ENCODE peak calls at places on chromosomes 3 and 15, in ten cellular contexts. T, Y, A, F, U, P, O, X, R and W are unnamed samples.

GRCh38 chr3:98679986-98680385 is 83.2 kb upstream of the ST3GAL6 start:
- DNase-seq in A (no peak), F (no peak), T (no peak), U (no peak), O (no peak), Y (no peak), X (no peak), R (no peak), P (no peak), W (no peak)

GRCh38 chr3:72953325-72953956 is 43.2 kb upstream of the PPP4R2 start:
- DNase-seq in A (no peak), Y (no peak), F (peak; percentile 14), T (no peak), U (no peak), O (no peak), P (no peak), X (no peak), R (no peak), W (no peak)

GRCh38 chr3:138569090-138569489 is 25.0 kb downstream of the CEP70 start:
- DNase-seq in R (no peak), X (no peak), U (no peak), Y (no peak), A (no peak), O (no peak), F (no peak), T (no peak), P (no peak), W (no peak)

GRCh38 chr15:78540955-78541743 is 905 bp downstream of the PSMA4 start:
- DNase-seq in U (no peak), O (no peak), A (no peak), F (no peak), P (no peak), R (no peak), Y (no peak), T (no peak), X (no peak), W (no peak)

GRCh38 chr15:52021128-52021671 is 2.2 kb downstream of the MAPK6 start:
- DNase-seq in R (peak; percentile 40), A (peak; percentile 47), X (peak; percentile 50), T (peak; percentile 85), F (peak; percentile 81), P (peak; percentile 63), Y (no peak), O (peak; percentile 54), U (peak; percentile 86), W (peak; percentile 34)

GRCh38 chr15:52137432-52138357 is 25.1 kb upstream of the BCL2L10 start:
- DNase-seq in X (no peak), T (no peak), Y (no peak), P (no peak), F (peak; percentile 98), R (peak; percentile 54), U (no peak), A (peak; percentile 33), O (no peak), W (no peak)

GRCh38 chr3:146117406-146118285 is 43.3 kb downstream of the PLOD2 start:
- DNase-seq in U (no peak), F (no peak), A (no peak), T (no peak), O (no peak), R (no peak), Y (no peak), P (no peak), X (no peak), W (no peak)

GRCh38 chr3:45066109-45066801 is 40.2 kb downstream of the CLEC3B start:
- DNase-seq in P (no peak), A (no peak), X (no peak), U (no peak), O (no peak), Y (no peak), F (no peak), T (no peak), R (no peak), W (no peak)

GRCh38 chr3:29694783-29695182 is 413.9 kb downstream of the RBMS3 start:
- DNase-seq in A (no peak), P (no peak), T (peak; percentile 88), R (no peak), Y (no peak), X (peak; percentile 48), F (no peak), U (no peak), O (peak; percentile 42), W (no peak)
- TF ChIP-seq POLR2AphosphoS5 in A (peak; percentile 87), P (no peak), T (no peak), R (no peak), Y (no peak), X (no peak), F (no peak), U (no peak), O (no peak), W (peak; percentile 51)

GRCh38 chr3:188326111-188326510 is 172.2 kb downstream of the LPP start:
- DNase-seq in X (no peak), O (no peak), R (no peak), P (no peak), U (no peak), A (no peak), T (no peak), Y (no peak), F (no peak), W (no peak)
- TF ChIP-seq POLR2AphosphoS5 in X (no peak), O (no peak), R (peak; percentile 4), P (no peak), U (no peak), A (no peak), T (no peak), Y (no peak), F (no peak), W (no peak)

GRCh38 chr3:158768881-158769518 is 32.9 kb upstream of the MFSD1 start:
- DNase-seq in U (no peak), T (peak; percentile 85), F (no peak), A (peak; percentile 11), X (no peak), Y (no peak), P (no peak), O (no peak), R (no peak), W (no peak)
- TF ChIP-seq POLR2AphosphoS5 in U (no peak), T (peak; percentile 23), F (no peak), A (peak; percentile 61), X (no peak), Y (no peak), P (peak; percentile 39), O (no peak), R (peak; percentile 25), W (peak; percentile 62)

GRCh38 chr3:37863552-37863865 is 1.8 kb downstream of the CTDSPL start:
- DNase-seq in X (no peak), F (no peak), O (no peak), Y (no peak), P (no peak), A (no peak), U (no peak), R (no peak), T (no peak), W (no peak)

GRCh38 chr3:37863949-37864822 is 2.5 kb downstream of the CTDSPL start:
- DNase-seq in X (peak; percentile 35), U (no peak), R (no peak), T (no peak), P (no peak), F (no peak), A (no peak), Y (no peak), O (no peak), W (no peak)

GRCh38 chr3:37862219-37862711 is 585 bp downstream of the CTDSPL start:
- DNase-seq in F (no peak), P (no peak), O (no peak), A (peak; percentile 55), R (peak; percentile 51), X (peak; percentile 66), Y (no peak), U (no peak), T (no peak), W (peak; percentile 56)

GRCh38 chr3:37861540-37862051 is at the start of gene CTDSPL:
- DNase-seq in R (peak; percentile 62), P (no peak), Y (no peak), X (peak; percentile 65), A (peak; percentile 54), U (no peak), O (no peak), T (no peak), F (no peak), W (no peak)

GRCh38 chr3:37862712-37863551 is 1.3 kb downstream of the CTDSPL start:
- DNase-seq in A (peak; percentile 28), P (no peak), O (no peak), U (no peak), F (no peak), R (no peak), T (peak; percentile 46), Y (no peak), X (peak; percentile 49), W (no peak)
- TF ChIP-seq POLR2AphosphoS5 in A (no peak), P (no peak), O (no peak), U (no peak), F (no peak), R (no peak), T (no peak), Y (no peak), X (no peak), W (no peak)

DNA sequence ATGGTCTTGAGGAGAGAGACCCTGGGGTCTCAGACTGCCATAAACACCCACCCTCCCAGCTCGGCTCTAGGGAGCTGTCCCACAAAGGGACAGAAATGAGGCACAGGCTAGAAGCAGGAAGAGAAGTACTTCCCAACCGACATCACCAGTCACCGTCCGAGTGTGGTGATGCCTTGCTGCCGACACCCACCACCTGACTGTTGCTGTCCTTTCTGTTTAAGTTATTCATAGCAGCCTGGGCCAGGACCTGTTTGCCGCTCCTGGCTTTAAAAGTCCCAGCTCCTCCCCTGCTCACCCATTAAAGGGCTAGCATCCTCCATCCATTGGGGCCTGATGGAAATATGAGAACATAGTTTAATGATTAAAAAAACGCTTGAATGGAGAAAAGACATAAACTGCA is 13.2 kb upstream of the SPG11 start:
- DNase-seq in P (no peak), X (no peak), F (no peak), R (no peak), O (no peak), U (no peak), A (no peak), T (no peak), Y (no peak), W (no peak)
- TF ChIP-seq POLR2AphosphoS5 in P (no peak), X (no peak), F (no peak), R (no peak), O (no peak), U (no peak), A (no peak), T (no peak), Y (no peak), W (no peak)

GRCh38 chr3:142215111-142215510 is 10.3 kb downstream of the GK5 start:
- DNase-seq in F (no peak), U (no peak), T (peak; percentile 35), P (no peak), Y (no peak), X (peak; percentile 7), R (no peak), A (no peak), O (no peak), W (no peak)
- TF ChIP-seq POLR2AphosphoS5 in F (no peak), U (no peak), T (no peak), P (no peak), Y (no peak), X (no peak), R (no peak), A (no peak), O (no peak), W (no peak)